ENCODE peak calls at places on chromosomes 2 and 18, in nine cellular contexts. T, O, D, R, C, Q, P, G and A are unnamed samples.

GRCh38 chr2:84958135-84959044 is 12.6 kb upstream of the KCMF1 start:
- DNase-seq in G (peak; percentile 97), P (peak; percentile 76), D (no peak), C (no peak), O (peak; percentile 100), Q (peak; percentile 87), T (peak; percentile 38), R (no peak), A (peak; percentile 90)

GRCh38 chr2:139778732-139779131 is 998.5 kb upstream of the NXPH2 start:
- DNase-seq in Q (no peak), P (no peak), D (no peak), C (no peak), O (no peak), G (no peak), R (no peak), T (no peak), A (no peak)

GRCh38 chr2:98757904-98758421 is 27.0 kb upstream of the MGAT4A start:
- DNase-seq in C (peak; percentile 79), D (no peak), P (peak; percentile 69), Q (peak; percentile 48), R (no peak), T (peak; percentile 88), G (peak; percentile 97), O (no peak), A (peak; percentile 100)

GRCh38 chr2:134206573-134206972 is 47.3 kb upstream of the MGAT5 start:
- DNase-seq in D (no peak), T (no peak), G (peak; percentile 78), P (no peak), R (no peak), Q (no peak), O (peak; percentile 48), C (no peak), A (no peak)

GRCh38 chr2:237695201-237695780 is 67.9 kb downstream of the LRRFIP1 start:
- DNase-seq in D (no peak), P (no peak), G (peak; percentile 96), Q (peak; percentile 75), C (no peak), R (no peak), T (no peak), O (no peak), A (peak; percentile 97)

GRCh38 chr2:188295067-188295685 is 3.5 kb downstream of the GULP1 start:
- DNase-seq in Q (no peak), R (no peak), C (no peak), T (no peak), D (no peak), O (no peak), G (no peak), P (no peak), A (no peak)

GRCh38 chr2:173355866-173356508 is 1.3 kb downstream of the CDCA7 start:
- DNase-seq in G (no peak), D (no peak), Q (no peak), O (no peak), P (no peak), C (peak; percentile 49), T (no peak), R (no peak), A (no peak)

GRCh38 chr2:108215794-108216211 is 24.0 kb upstream of the SULT1C3 start:
- DNase-seq in R (no peak), G (peak; percentile 33), P (peak; percentile 5), T (peak; percentile 38), C (peak; percentile 36), O (peak; percentile 43), Q (peak; percentile 27), D (no peak), A (no peak)

GRCh38 chr18:12279781-12280531 is 25.8 kb downstream of the CIDEA start:
- DNase-seq in O (no peak), Q (no peak), G (no peak), D (no peak), P (no peak), C (no peak), T (no peak), R (no peak), A (no peak)

GRCh38 chr2:115165529-115166109 is 723.2 kb downstream of the DPP10 start:
- DNase-seq in C (peak; percentile 62), G (peak; percentile 11), R (no peak), D (no peak), O (peak; percentile 57), Q (no peak), P (peak; percentile 26), T (no peak), A (no peak)

GRCh38 chr18:22694954-22695353 is 238.2 kb upstream of the RBBP8 start:
- DNase-seq in Q (peak; percentile 69), C (no peak), G (peak; percentile 99), P (no peak), T (peak; percentile 45), R (no peak), D (no peak), O (peak; percentile 74), A (peak; percentile 97)

GRCh38 chr18:52572036-52572750 is 232.2 kb downstream of the DCC start:
- DNase-seq in G (no peak), P (no peak), R (no peak), O (no peak), D (no peak), C (no peak), Q (no peak), T (no peak), A (no peak)

GRCh38 chr18:7902399-7902839 is 335.3 kb downstream of the PTPRM start:
- DNase-seq in Q (no peak), C (peak; percentile 23), G (peak; percentile 63), T (no peak), O (no peak), P (no peak), R (no peak), D (no peak), A (no peak)

GRCh38 chr2:237298323-237299118 is 115.4 kb downstream of the COL6A3 start:
- DNase-seq in G (peak; percentile 96), O (no peak), C (no peak), R (no peak), T (peak; percentile 80), P (no peak), D (no peak), Q (peak; percentile 53), A (peak; percentile 73)

GRCh38 chr2:71453404-71454220 is at the start of gene DYSF:
- DNase-seq in P (peak; percentile 34), Q (no peak), D (no peak), T (no peak), R (no peak), O (peak; percentile 87), C (no peak), G (peak; percentile 48), A (no peak)

GRCh38 chr2:168217920-168218319 is 29.5 kb downstream of the STK39 start:
- DNase-seq in T (no peak), G (peak; percentile 71), O (no peak), D (no peak), P (no peak), C (no peak), R (no peak), Q (no peak), A (no peak)

GRCh38 chr18:26470011-26470637 is 78.2 kb downstream of the KCTD1 start:
- DNase-seq in C (no peak), T (no peak), D (no peak), R (no peak), O (no peak), Q (no peak), P (no peak), G (peak; percentile 64), A (no peak)

GRCh38 chr2:39494784-39495251 is 57.7 kb upstream of the MAP4K3 start:
- DNase-seq in O (peak; percentile 89), P (no peak), D (no peak), G (peak; percentile 99), Q (peak; percentile 90), C (no peak), T (no peak), R (no peak), A (peak; percentile 98)

GRCh38 chr2:81895620-81896245 is 1591.2 kb upstream of the LRRTM1 start:
- DNase-seq in Q (no peak), T (no peak), P (no peak), D (no peak), C (no peak), R (no peak), O (no peak), G (peak; percentile 10), A (no peak)

GRCh38 chr2:119659601-119660342 is 19.2 kb upstream of the TMEM177 start:
- DNase-seq in R (no peak), C (peak; percentile 61), P (peak; percentile 49), G (no peak), T (no peak), D (peak; percentile 30), Q (peak; percentile 35), O (peak; percentile 58), A (no peak)

GRCh38 chr2:207770602-207771404 is 1.1 kb upstream of the FZD5 start:
- DNase-seq in D (no peak), Q (no peak), R (no peak), T (no peak), O (peak; percentile 38), P (no peak), C (peak; percentile 69), G (no peak), A (no peak)

GRCh38 chr2:12980817-12981216 is 264.1 kb downstream of the TRIB2 start:
- DNase-seq in G (no peak), T (no peak), O (peak; percentile 87), R (no peak), P (no peak), Q (no peak), C (no peak), D (no peak), A (no peak)

GRCh38 chr2:14866953-14867352 is 234.4 kb downstream of the LRATD1 start:
- DNase-seq in O (no peak), G (peak; percentile 8), R (no peak), T (no peak), D (no peak), C (peak; percentile 71), P (no peak), Q (no peak), A (no peak)

GRCh38 chr18:3015851-3016250 is 2.9 kb upstream of the LPIN2 start:
- DNase-seq in O (no peak), G (no peak), R (no peak), Q (no peak), C (no peak), D (no peak), P (peak; percentile 68), T (no peak), A (no peak)

GRCh38 chr18:8562914-8563313 is 46.3 kb upstream of the RAB12 start:
- DNase-seq in G (no peak), Q (no peak), T (no peak), R (no peak), D (no peak), O (no peak), C (no peak), P (peak; percentile 83), A (no peak)

GRCh38 chr2:127161176-127162136 is 54.5 kb upstream of the BIN1 start:
- DNase-seq in Q (no peak), T (no peak), G (no peak), P (peak; percentile 78), R (no peak), C (no peak), D (no peak), O (no peak), A (no peak)

GRCh38 chr2:241094172-241094571 is 7.9 kb downstream of the MTERF4 start:
- DNase-seq in Q (no peak), R (no peak), O (no peak), D (no peak), C (no peak), P (no peak), T (no peak), G (no peak), A (no peak)

GRCh38 chr2:204529795-204530463 is 15.3 kb upstream of the PARD3B start:
- DNase-seq in O (no peak), C (peak; percentile 85), Q (no peak), G (no peak), T (no peak), R (no peak), D (no peak), P (no peak), A (no peak)

GRCh38 chr18:23883277-23883790 is 131.2 kb upstream of the TTC39C start:
- DNase-seq in C (no peak), O (no peak), T (no peak), D (no peak), Q (no peak), P (no peak), R (no peak), G (no peak), A (no peak)

GRCh38 chr2:73293534-73294171 is at the start of gene EGR4:
- DNase-seq in Q (peak; percentile 82), O (peak; percentile 90), R (peak; percentile 66), P (peak; percentile 95), D (peak; percentile 78), C (peak; percentile 54), T (peak; percentile 46), G (peak; percentile 72), A (peak; percentile 25)

GRCh38 chr18:12884521-12885323 is 685 bp upstream of the PTPN2 start:
- DNase-seq in Q (no peak), T (no peak), D (no peak), G (no peak), P (no peak), O (no peak), C (no peak), R (no peak), A (no peak)